ENCODE peak calls at places on chromosomes 11 and 22, in four cellular contexts. V is GM04503, K is fibroblast of pulmonary artery, W is NCI-H187. D is an unnamed sample.

GRCh38 chr11:65182258-65183170 is 786 bp downstream of the CAPN1 start:
- DNase-seq in V (no peak), K (peak; percentile 20), W (no peak), D (no peak)

GRCh38 chr22:26330971-26331625 is 98.0 kb upstream of the ASPHD2 start:
- DNase-seq in V (no peak), K (peak; percentile 50), W (peak; percentile 67), D (peak; percentile 74)

GRCh38 chr22:20567371-20567847 is 60.0 kb downstream of the MED15 start:
- DNase-seq in V (peak; percentile 61), K (no peak), W (no peak), D (no peak)

GRCh38 chr22:47174096-47174495 is 411.6 kb downstream of the TBC1D22A start:
- DNase-seq in V (no peak), K (no peak), W (no peak), D (peak; percentile 41)

GRCh38 chr22:39055658-39056057 is 15.0 kb downstream of the APOBEC3F start:
- DNase-seq in V (no peak), K (no peak), W (no peak), D (no peak)

GRCh38 chr11:95084509-95084908 is 5.1 kb upstream of the ENDOD1 start:
- DNase-seq in V (no peak), K (no peak), W (no peak), D (no peak)

GRCh38 chr22:47213571-47214230 is 451.3 kb downstream of the TBC1D22A start:
- DNase-seq in V (no peak), K (peak; percentile 24), W (no peak), D (no peak)

GRCh38 chr11:17498475-17498874 is 21.8 kb upstream of the ABCC8 start:
- DNase-seq in V (no peak), K (no peak), W (no peak), D (no peak)

GRCh38 chr11:130024356-130024755 is 21.7 kb upstream of the PRDM10 start:
- DNase-seq in V (no peak), K (no peak), W (no peak), D (no peak)

D was measured in natural killer cell treated with Interleukin-12 subunit alpha and Interleukin-12 subunit beta and Interleukin-15 and Interleukin-18, amount 100 ng/mL, for 72 hours.